ENCODE peak calls at places on chromosome 11, in four cellular contexts. One of them, this sample, is unnamed.

GRCh38 chr11:2268911-2269600 is 1.3 kb downstream of the ASCL2 start:
- DNase-seq in HepG2: peak
- DNase-seq in astrocyte of the spinal cord: no peak
- DNase-seq in AG04449: no peak
- DNase-seq in this sample: no peak

GRCh38 chr11:34234086-34234740 is 123.6 kb downstream of the ABTB2 start:
- DNase-seq in HepG2: no peak
- DNase-seq in astrocyte of the spinal cord: peak
- DNase-seq in AG04449: no peak
- DNase-seq in this sample: peak

GRCh38 chr11:35419713-35420333 is 465 bp upstream of the SLC1A2 start:
- DNase-seq in HepG2: no peak
- DNase-seq in astrocyte of the spinal cord: no peak
- DNase-seq in AG04449: no peak
- DNase-seq in this sample: no peak

GRCh38 chr11:43818220-43818619 is 62.4 kb upstream of the ALKBH3 start:
- DNase-seq in HepG2: no peak
- DNase-seq in astrocyte of the spinal cord: no peak
- DNase-seq in AG04449: no peak
- DNase-seq in this sample: peak

GRCh38 chr11:6468712-6469495 is 4.8 kb downstream of the TRIM3 start:
- DNase-seq in HepG2: peak
- DNase-seq in astrocyte of the spinal cord: peak
- DNase-seq in AG04449: no peak
- DNase-seq in this sample: peak

GRCh38 chr11:123461164-123461563 is 31.1 kb downstream of the GRAMD1B start:
- DNase-seq in HepG2: no peak
- DNase-seq in astrocyte of the spinal cord: no peak
- DNase-seq in AG04449: no peak
- DNase-seq in this sample: no peak

GRCh38 chr11:33912405-33913361 is 20.8 kb upstream of the LMO2 start:
- DNase-seq in HepG2: no peak
- DNase-seq in astrocyte of the spinal cord: peak
- DNase-seq in AG04449: peak
- DNase-seq in this sample: peak

GRCh38 chr11:72751293-72752087 is 718 bp downstream of the ARAP1 start:
- DNase-seq in HepG2: no peak
- DNase-seq in astrocyte of the spinal cord: no peak
- DNase-seq in AG04449: no peak
- DNase-seq in this sample: no peak

GRCh38 chr11:41579546-41579945 is 120.1 kb upstream of the LRRC4C start:
- DNase-seq in HepG2: no peak
- DNase-seq in astrocyte of the spinal cord: no peak
- DNase-seq in AG04449: no peak
- DNase-seq in this sample: no peak

GRCh38 chr11:66421492-66422205 is 814 bp downstream of the NPAS4 start:
- DNase-seq in HepG2: peak
- DNase-seq in astrocyte of the spinal cord: peak
- DNase-seq in AG04449: no peak
- DNase-seq in this sample: peak

GRCh38 chr11:3880724-3881123 is 25.3 kb downstream of the STIM1 start:
- DNase-seq in HepG2: peak
- DNase-seq in astrocyte of the spinal cord: peak
- DNase-seq in AG04449: no peak
- DNase-seq in this sample: peak

GRCh38 chr11:130431337-130431773 is 2.9 kb upstream of the ADAMTS8 start:
- DNase-seq in HepG2: peak
- DNase-seq in astrocyte of the spinal cord: peak
- DNase-seq in AG04449: no peak
- DNase-seq in this sample: peak

GRCh38 chr11:2377511-2378443 is 667 bp downstream of the CD81 start:
- DNase-seq in HepG2: no peak
- DNase-seq in astrocyte of the spinal cord: peak
- DNase-seq in AG04449: no peak
- DNase-seq in this sample: no peak

GRCh38 chr11:102118937-102119336 is 8.7 kb downstream of the YAP1 start:
- DNase-seq in HepG2: peak
- DNase-seq in astrocyte of the spinal cord: no peak
- DNase-seq in AG04449: no peak
- DNase-seq in this sample: no peak

GRCh38 chr11:107741044-107741823 is 29.4 kb upstream of the SLN start:
- DNase-seq in HepG2: peak
- DNase-seq in astrocyte of the spinal cord: peak
- DNase-seq in AG04449: no peak
- DNase-seq in this sample: peak

GRCh38 chr11:80083561-80083960 is 642.7 kb upstream of the TENM4 start:
- DNase-seq in HepG2: no peak
- DNase-seq in astrocyte of the spinal cord: no peak
- DNase-seq in AG04449: no peak
- DNase-seq in this sample: no peak

GRCh38 chr11:23079382-23079813 is 219.1 kb upstream of the CCDC179 start:
- DNase-seq in HepG2: no peak
- DNase-seq in astrocyte of the spinal cord: peak
- DNase-seq in AG04449: peak
- DNase-seq in this sample: peak

GRCh38 chr11:71556018-71556417 is 7.8 kb downstream of the KRTAP5-9 start:
- DNase-seq in HepG2: no peak
- DNase-seq in astrocyte of the spinal cord: no peak
- DNase-seq in AG04449: no peak
- DNase-seq in this sample: no peak

GRCh38 chr11:110435780-110436717 is 6.3 kb downstream of the FDX1 start:
- DNase-seq in HepG2: no peak
- DNase-seq in astrocyte of the spinal cord: no peak
- DNase-seq in AG04449: no peak
- DNase-seq in this sample: no peak

GRCh38 chr11:78432058-78432515 is 14.5 kb upstream of the GAB2 start:
- DNase-seq in HepG2: no peak
- DNase-seq in astrocyte of the spinal cord: no peak
- DNase-seq in AG04449: no peak
- DNase-seq in this sample: no peak

GRCh38 chr11:77141034-77141433 is 13.0 kb downstream of the MYO7A start:
- DNase-seq in HepG2: peak
- DNase-seq in astrocyte of the spinal cord: peak
- DNase-seq in AG04449: no peak
- DNase-seq in this sample: peak

GRCh38 chr11:69985654-69986420 is 92.3 kb upstream of the ANO1 start:
- DNase-seq in HepG2: no peak
- DNase-seq in astrocyte of the spinal cord: no peak
- DNase-seq in AG04449: no peak
- DNase-seq in this sample: no peak

GRCh38 chr11:71499125-71499524 is 27.9 kb upstream of the KRTAP5-7 start:
- DNase-seq in HepG2: no peak
- DNase-seq in astrocyte of the spinal cord: peak
- DNase-seq in AG04449: no peak
- DNase-seq in this sample: no peak

GRCh38 chr11:101870510-101870909 is 44.3 kb upstream of the CEP126 start:
- DNase-seq in HepG2: no peak
- DNase-seq in astrocyte of the spinal cord: peak
- DNase-seq in AG04449: no peak
- DNase-seq in this sample: peak

GRCh38 chr11:13291794-13292193 is 14.2 kb downstream of the BMAL1 start:
- DNase-seq in HepG2: no peak
- DNase-seq in astrocyte of the spinal cord: no peak
- DNase-seq in AG04449: no peak
- DNase-seq in this sample: no peak

GRCh38 chr11:117792992-117793391 is 4.0 kb downstream of the DSCAML1 start:
- DNase-seq in HepG2: no peak
- DNase-seq in astrocyte of the spinal cord: no peak
- DNase-seq in AG04449: no peak
- DNase-seq in this sample: no peak

GRCh38 chr11:72968395-72968794 is 154.2 kb downstream of the ATG16L2 start:
- DNase-seq in HepG2: no peak
- DNase-seq in astrocyte of the spinal cord: no peak
- DNase-seq in AG04449: no peak
- DNase-seq in this sample: no peak

GRCh38 chr11:60130496-60130895 is 42.0 kb downstream of the MS4A2 start:
- DNase-seq in HepG2: peak
- DNase-seq in astrocyte of the spinal cord: no peak
- DNase-seq in AG04449: no peak
- DNase-seq in this sample: peak

GRCh38 chr11:86983071-86983488 is 27.9 kb upstream of the FZD4 start:
- DNase-seq in HepG2: peak
- DNase-seq in astrocyte of the spinal cord: no peak
- DNase-seq in AG04449: no peak
- DNase-seq in this sample: no peak

GRCh38 chr11:68812526-68812925 is 29.2 kb downstream of the CPT1A start:
- DNase-seq in HepG2: no peak
- DNase-seq in astrocyte of the spinal cord: no peak
- DNase-seq in AG04449: no peak
- DNase-seq in this sample: no peak

GRCh38 chr11:121895919-121896318 is 220.1 kb downstream of the BLID start:
- DNase-seq in HepG2: no peak
- DNase-seq in astrocyte of the spinal cord: peak
- DNase-seq in AG04449: no peak
- DNase-seq in this sample: peak

GRCh38 chr11:94218372-94218771 is 86.0 kb upstream of the IZUMO1R start:
- DNase-seq in HepG2: no peak
- DNase-seq in astrocyte of the spinal cord: no peak
- DNase-seq in AG04449: no peak
- DNase-seq in this sample: no peak

GRCh38 chr11:70502677-70503076 is 104.3 kb downstream of the CTTN start:
- DNase-seq in HepG2: no peak
- DNase-seq in astrocyte of the spinal cord: no peak
- DNase-seq in AG04449: no peak
- DNase-seq in this sample: no peak

GRCh38 chr11:35177370-35177769 is 38.4 kb downstream of the CD44 start:
- DNase-seq in HepG2: no peak
- DNase-seq in astrocyte of the spinal cord: peak
- DNase-seq in AG04449: no peak
- DNase-seq in this sample: no peak

GRCh38 chr11:11380883-11381282 is 27.8 kb upstream of the CSNK2A3 start:
- DNase-seq in HepG2: no peak
- DNase-seq in astrocyte of the spinal cord: no peak
- DNase-seq in AG04449: no peak
- DNase-seq in this sample: no peak

GRCh38 chr11:7936615-7937014 is 4.9 kb downstream of the OR10A3 start:
- DNase-seq in HepG2: no peak
- DNase-seq in astrocyte of the spinal cord: no peak
- DNase-seq in AG04449: no peak
- DNase-seq in this sample: no peak

GRCh38 chr11:9280655-9281301 is 15.6 kb upstream of the DENND5A start:
- DNase-seq in HepG2: no peak
- DNase-seq in astrocyte of the spinal cord: peak
- DNase-seq in AG04449: peak
- DNase-seq in this sample: no peak

GRCh38 chr11:92948116-92948515 is 21.3 kb upstream of the MTNR1B start:
- DNase-seq in HepG2: peak
- DNase-seq in astrocyte of the spinal cord: no peak
- DNase-seq in AG04449: no peak
- DNase-seq in this sample: no peak

DNA sequence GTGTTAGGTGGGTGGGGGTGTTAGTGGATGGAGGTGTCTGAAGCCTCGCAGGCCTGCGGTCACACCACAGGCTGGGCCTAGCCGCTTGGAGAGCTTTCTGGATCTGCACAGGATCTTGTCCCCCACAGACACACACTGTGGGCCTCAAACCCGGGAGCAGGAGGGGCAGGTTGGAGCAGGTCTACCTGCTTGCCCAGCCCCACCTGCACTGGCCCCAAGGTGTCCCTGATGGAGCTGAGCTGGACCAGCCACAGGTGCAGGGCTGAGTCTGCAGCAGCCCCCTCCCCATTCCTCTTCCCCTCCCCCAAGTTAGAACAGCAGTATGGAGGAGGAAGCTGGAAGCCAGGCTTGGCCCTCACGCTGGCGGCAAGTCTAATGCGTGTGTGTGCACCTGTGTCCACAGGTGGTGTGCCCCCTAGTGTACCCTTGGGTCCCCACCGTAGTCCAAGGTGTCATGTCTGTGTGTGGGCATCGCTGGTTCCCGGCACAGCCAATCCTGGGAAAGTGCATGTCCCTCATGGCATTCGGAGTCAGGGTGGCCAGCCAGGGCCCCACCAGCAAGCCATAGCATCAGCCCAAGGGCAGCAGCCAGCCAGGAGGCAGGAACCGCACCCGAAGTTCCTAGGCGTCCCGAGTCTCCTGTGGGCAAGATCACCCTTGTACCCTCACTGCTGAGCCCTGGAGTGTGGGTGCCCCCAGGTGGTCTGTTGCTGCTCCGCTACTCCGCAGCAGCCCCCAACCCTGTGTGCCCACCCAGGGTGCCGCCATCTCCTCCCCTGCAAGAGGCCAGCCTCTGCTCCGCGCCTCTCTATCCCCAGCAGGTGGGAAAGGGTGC is 2.0 kb upstream of the GATD1 start:
- DNase-seq in HepG2: no peak
- DNase-seq in astrocyte of the spinal cord: no peak
- DNase-seq in AG04449: no peak
- DNase-seq in this sample: no peak
- TF ChIP-seq CTCF in HepG2: peak
- TF ChIP-seq CTCF in astrocyte of the spinal cord: no peak
- TF ChIP-seq CTCF in AG04449: no peak
- TF ChIP-seq CTCF in this sample: peak

GRCh38 chr11:67698247-67698646 is 23.8 kb upstream of the ALDH3B2 start:
- DNase-seq in HepG2: peak
- DNase-seq in astrocyte of the spinal cord: no peak
- DNase-seq in AG04449: no peak
- DNase-seq in this sample: peak
- TF ChIP-seq CTCF in HepG2: peak
- TF ChIP-seq CTCF in astrocyte of the spinal cord: peak
- TF ChIP-seq CTCF in AG04449: no peak
- TF ChIP-seq CTCF in this sample: peak

GRCh38 chr11:17770048-17770652 is 35.6 kb downstream of the KCNC1 start:
- DNase-seq in HepG2: peak
- DNase-seq in astrocyte of the spinal cord: no peak
- DNase-seq in AG04449: no peak
- DNase-seq in this sample: no peak
- TF ChIP-seq CTCF in HepG2: peak
- TF ChIP-seq CTCF in astrocyte of the spinal cord: no peak
- TF ChIP-seq CTCF in AG04449: no peak
- TF ChIP-seq CTCF in this sample: no peak

GRCh38 chr11:26613759-26614158 is 41.7 kb upstream of the MUC15 start:
- DNase-seq in HepG2: no peak
- DNase-seq in astrocyte of the spinal cord: no peak
- DNase-seq in AG04449: no peak
- DNase-seq in this sample: no peak
- TF ChIP-seq CTCF in HepG2: no peak
- TF ChIP-seq CTCF in astrocyte of the spinal cord: no peak
- TF ChIP-seq CTCF in AG04449: no peak
- TF ChIP-seq CTCF in this sample: no peak

This sample was measured in HFFc6.